ENCODE peak calls at places on chromosomes 6 and 20, in seven cellular contexts. V, E, X, Z, F, N and A are unnamed samples.

GRCh38 chr6:158783851-158784250 is 35.3 kb downstream of the EZR start:
- DNase-seq in V (no peak), Z (no peak), X (no peak), N (no peak), F (no peak), E (no peak), A (no peak)

GRCh38 chr6:164107297-164107995 is 692.9 kb downstream of the QKI start:
- DNase-seq in N (no peak), F (no peak), E (no peak), X (no peak), Z (no peak), V (no peak), A (peak; percentile 36)

GRCh38 chr6:10418361-10418861 is 3.5 kb upstream of the TFAP2A start:
- DNase-seq in V (no peak), N (no peak), F (no peak), Z (no peak), E (no peak), X (no peak), A (no peak)

GRCh38 chr6:92681401-92681800 is 738.0 kb downstream of the EPHA7 start:
- DNase-seq in E (no peak), F (no peak), N (no peak), V (no peak), Z (no peak), X (no peak), A (no peak)

GRCh38 chr6:128361378-128361777 is 159.0 kb downstream of the PTPRK start:
- DNase-seq in Z (no peak), X (no peak), V (no peak), E (no peak), N (no peak), F (no peak), A (no peak)

GRCh38 chr20:14449323-14449722 is 111.9 kb upstream of the FLRT3 start:
- DNase-seq in F (no peak), Z (no peak), V (no peak), N (no peak), X (peak; percentile 72), E (peak; percentile 9), A (peak; percentile 14)

GRCh38 chr6:112311950-112312547 is 35.1 kb upstream of the RFPL4B start:
- DNase-seq in F (no peak), Z (no peak), X (peak; percentile 47), E (peak; percentile 60), V (no peak), N (no peak), A (peak; percentile 63)

GRCh38 chr20:38113401-38114325 is 51.4 kb downstream of the TGM2 start:
- DNase-seq in F (no peak), V (no peak), E (peak; percentile 68), X (peak; percentile 34), Z (no peak), N (peak; percentile 55), A (no peak)

GRCh38 chr20:20366551-20366895 is 1.4 kb upstream of the INSM1 start:
- DNase-seq in N (no peak), Z (no peak), V (no peak), X (no peak), F (no peak), E (no peak), A (no peak)

GRCh38 chr20:1430004-1430451 is 36.6 kb downstream of the NSFL1C start:
- DNase-seq in V (no peak), N (no peak), F (no peak), E (peak; percentile 66), X (peak; percentile 94), Z (no peak), A (peak; percentile 70)

GRCh38 chr6:111534366-111534765 is 51.3 kb upstream of the REV3L start:
- DNase-seq in E (peak; percentile 97), V (peak; percentile 51), F (no peak), X (no peak), Z (no peak), N (no peak), A (no peak)

GRCh38 chr6:6964675-6965074 is 143.1 kb upstream of the RREB1 start:
- DNase-seq in E (no peak), V (no peak), Z (no peak), X (no peak), F (no peak), N (no peak), A (no peak)

GRCh38 chr6:16802071-16802470 is 40.8 kb upstream of the ATXN1 start:
- DNase-seq in N (no peak), F (no peak), V (no peak), Z (no peak), X (peak; percentile 11), E (no peak), A (peak; percentile 97)

GRCh38 chr6:20791932-20792331 is 257.7 kb downstream of the CDKAL1 start:
- DNase-seq in F (no peak), E (no peak), V (no peak), Z (no peak), X (no peak), N (no peak), A (peak; percentile 21)

GRCh38 chr6:69690986-69691385 is 105.8 kb downstream of the LMBRD1 start:
- DNase-seq in X (no peak), V (no peak), E (no peak), N (no peak), Z (no peak), F (no peak), A (no peak)

GRCh38 chr6:114282268-114282667 is 60.6 kb downstream of the HS3ST5 start:
- DNase-seq in E (no peak), F (no peak), N (no peak), X (no peak), Z (no peak), V (no peak), A (no peak)

GRCh38 chr6:149581349-149581748 is 15.2 kb downstream of the GINM1 start:
- DNase-seq in Z (no peak), X (no peak), F (no peak), E (no peak), V (no peak), N (no peak), A (no peak)

GRCh38 chr6:30685977-30686907 is at the start of gene PPP1R18:
- DNase-seq in Z (peak; percentile 83), E (peak; percentile 72), V (peak; percentile 72), X (peak; percentile 74), N (peak; percentile 91), F (peak; percentile 74), A (peak; percentile 64)

GRCh38 chr6:41836660-41837052 is 49.2 kb downstream of the TOMM6 start:
- DNase-seq in E (no peak), V (no peak), Z (no peak), F (no peak), X (peak; percentile 5), N (no peak), A (no peak)

GRCh38 chr6:113122060-113122459 is 735.1 kb upstream of the MARCKS start:
- DNase-seq in E (peak; percentile 98), F (no peak), Z (no peak), X (peak; percentile 92), V (no peak), N (no peak), A (peak; percentile 88)

GRCh38 chr6:168828800-168829199 is 387.8 kb downstream of the SMOC2 start:
- DNase-seq in E (no peak), X (no peak), N (no peak), Z (no peak), F (no peak), V (no peak), A (peak; percentile 68)

GRCh38 chr6:87808005-87808757 is 106.1 kb upstream of the AKIRIN2 start:
- DNase-seq in Z (no peak), V (no peak), N (no peak), F (no peak), E (no peak), X (peak; percentile 91), A (peak; percentile 28)

GRCh38 chr6:150598401-150598800 is 1.3 kb upstream of the PLEKHG1 start:
- DNase-seq in N (no peak), F (no peak), V (no peak), Z (no peak), X (no peak), E (no peak), A (no peak)

GRCh38 chr6:80508885-80509630 is 402.6 kb downstream of the BCKDHB start:
- DNase-seq in F (no peak), Z (no peak), V (no peak), X (peak; percentile 58), N (no peak), E (no peak), A (no peak)

GRCh38 chr6:86934365-86934764 is 3.0 kb upstream of the HTR1E start:
- DNase-seq in X (no peak), Z (no peak), V (no peak), F (no peak), N (no peak), E (no peak), A (no peak)

GRCh38 chr20:11376406-11376805 is 541.3 kb upstream of the BTBD3 start:
- DNase-seq in N (no peak), E (no peak), F (no peak), V (no peak), Z (no peak), X (no peak), A (no peak)

GRCh38 chr20:51500311-51500710 is 42.2 kb downstream of the NFATC2 start:
- DNase-seq in Z (peak; percentile 56), X (no peak), V (no peak), N (peak; percentile 68), E (no peak), F (no peak), A (no peak)

GRCh38 chr6:39440039-39440426 is 117.5 kb upstream of the KCNK16 start:
- DNase-seq in F (no peak), E (peak; percentile 55), V (no peak), Z (no peak), X (no peak), N (no peak), A (no peak)

GRCh38 chr20:10408427-10408826 is 25.6 kb downstream of the MKKS start:
- DNase-seq in X (no peak), V (no peak), E (no peak), N (no peak), Z (no peak), F (no peak), A (no peak)

GRCh38 chr6:106731144-106731842 is 101.9 kb downstream of the QRSL1 start:
- DNase-seq in E (no peak), V (no peak), F (no peak), Z (no peak), N (no peak), X (no peak), A (no peak)

GRCh38 chr6:144932621-144933020 is 647.5 kb downstream of the UTRN start:
- DNase-seq in V (no peak), N (no peak), F (no peak), Z (no peak), X (no peak), E (no peak), A (no peak)

GRCh38 chr20:20897922-20898321 is 185.5 kb upstream of the RALGAPA2 start:
- DNase-seq in V (no peak), X (no peak), Z (no peak), F (no peak), E (no peak), N (no peak), A (no peak)

GRCh38 chr6:38058022-38058421 is 238.5 kb downstream of the ZFAND3 start:
- DNase-seq in N (no peak), E (peak; percentile 8), V (no peak), X (peak; percentile 72), F (no peak), Z (peak; percentile 79), A (peak; percentile 9)

GRCh38 chr6:13924146-13924948 is 405 bp upstream of the RNF182 start:
- DNase-seq in E (peak; percentile 37), F (peak; percentile 22), Z (peak; percentile 39), X (peak; percentile 32), V (no peak), N (no peak), A (peak; percentile 38)

GRCh38 chr6:145199961-145200360 is 535.4 kb downstream of the EPM2A start:
- DNase-seq in X (peak; percentile 61), V (no peak), F (no peak), N (no peak), E (no peak), Z (no peak), A (no peak)